ENCODE peak calls at places on chromosomes 3 and 15, in eight cellular contexts. One of them, this sample, is unnamed. For H3K4me1, the result is how much of the 10 kb centered on the place peaks cover.

GRCh38 chr3:20352547-20353164 is 166.7 kb upstream of the SGO1 start:
- DNase-seq in mammary epithelial cell: peak
- DNase-seq in tibial nerve: no peak
- DNase-seq in PC-3: no peak
- DNase-seq in testis: no peak
- DNase-seq in body of pancreas: no peak
- DNase-seq in pancreas: no peak
- DNase-seq in left ventricle myocardium inferior: no peak
- DNase-seq in this sample: no peak

GRCh38 chr15:25731411-25731810 is 131.7 kb downstream of the ATP10A start:
- DNase-seq in mammary epithelial cell: no peak
- DNase-seq in tibial nerve: no peak
- DNase-seq in PC-3: peak
- DNase-seq in testis: no peak
- DNase-seq in body of pancreas: no peak
- DNase-seq in pancreas: no peak
- DNase-seq in left ventricle myocardium inferior: no peak
- DNase-seq in this sample: no peak

GRCh38 chr3:88025001-88025552 is 33.7 kb downstream of the CGGBP1 start:
- DNase-seq in mammary epithelial cell: no peak
- DNase-seq in tibial nerve: no peak
- DNase-seq in PC-3: no peak
- DNase-seq in testis: no peak
- DNase-seq in body of pancreas: no peak
- DNase-seq in pancreas: no peak
- DNase-seq in left ventricle myocardium inferior: no peak
- DNase-seq in this sample: no peak

GRCh38 chr3:161163297-161163696 is 57.8 kb upstream of the NMD3 start:
- DNase-seq in mammary epithelial cell: peak
- DNase-seq in tibial nerve: no peak
- DNase-seq in PC-3: peak
- DNase-seq in testis: no peak
- DNase-seq in body of pancreas: no peak
- DNase-seq in pancreas: no peak
- DNase-seq in left ventricle myocardium inferior: no peak
- DNase-seq in this sample: no peak

GRCh38 chr3:46848271-46849097 is 14.8 kb downstream of the MYL3 start:
- DNase-seq in mammary epithelial cell: no peak
- DNase-seq in tibial nerve: no peak
- DNase-seq in PC-3: peak
- DNase-seq in testis: peak
- DNase-seq in body of pancreas: peak
- DNase-seq in pancreas: peak
- DNase-seq in left ventricle myocardium inferior: peak
- DNase-seq in this sample: peak

GRCh38 chr3:124586126-124587052 is 143.9 kb upstream of the UMPS start:
- DNase-seq in mammary epithelial cell: no peak
- DNase-seq in tibial nerve: no peak
- DNase-seq in PC-3: no peak
- DNase-seq in testis: no peak
- DNase-seq in body of pancreas: no peak
- DNase-seq in pancreas: no peak
- DNase-seq in left ventricle myocardium inferior: no peak
- DNase-seq in this sample: no peak

GRCh38 chr3:143120716-143121239 is 1.2 kb downstream of the CHST2 start:
- DNase-seq in mammary epithelial cell: peak
- DNase-seq in tibial nerve: no peak
- DNase-seq in PC-3: peak
- DNase-seq in testis: peak
- DNase-seq in body of pancreas: peak
- DNase-seq in pancreas: no peak
- DNase-seq in left ventricle myocardium inferior: no peak
- DNase-seq in this sample: no peak

GRCh38 chr3:22934973-22935372 is 268.2 kb upstream of the UBE2E2 start:
- DNase-seq in mammary epithelial cell: peak
- DNase-seq in tibial nerve: no peak
- DNase-seq in PC-3: no peak
- DNase-seq in testis: no peak
- DNase-seq in body of pancreas: no peak
- DNase-seq in pancreas: no peak
- DNase-seq in left ventricle myocardium inferior: no peak
- DNase-seq in this sample: no peak

GRCh38 chr3:160291909-160292299 is 66.7 kb downstream of the C3orf80 start:
- DNase-seq in mammary epithelial cell: no peak
- DNase-seq in tibial nerve: no peak
- DNase-seq in PC-3: no peak
- DNase-seq in testis: no peak
- DNase-seq in body of pancreas: no peak
- DNase-seq in pancreas: no peak
- DNase-seq in left ventricle myocardium inferior: no peak
- DNase-seq in this sample: no peak

GRCh38 chr3:192372627-192373026 is 354.7 kb downstream of the FGF12 start:
- DNase-seq in mammary epithelial cell: no peak
- DNase-seq in tibial nerve: no peak
- DNase-seq in PC-3: no peak
- DNase-seq in testis: no peak
- DNase-seq in body of pancreas: no peak
- DNase-seq in pancreas: no peak
- DNase-seq in left ventricle myocardium inferior: no peak
- DNase-seq in this sample: no peak

GRCh38 chr3:32391643-32392529 is at the start of gene CMTM7:
- DNase-seq in mammary epithelial cell: peak
- DNase-seq in tibial nerve: peak
- DNase-seq in PC-3: peak
- DNase-seq in testis: peak
- DNase-seq in body of pancreas: peak
- DNase-seq in pancreas: peak
- DNase-seq in left ventricle myocardium inferior: peak
- DNase-seq in this sample: peak

GRCh38 chr15:60079210-60079609 is 75.1 kb downstream of the FOXB1 start:
- DNase-seq in mammary epithelial cell: no peak
- DNase-seq in tibial nerve: no peak
- DNase-seq in PC-3: peak
- DNase-seq in testis: no peak
- DNase-seq in body of pancreas: no peak
- DNase-seq in pancreas: no peak
- DNase-seq in left ventricle myocardium inferior: no peak
- DNase-seq in this sample: no peak

GRCh38 chr3:194397757-194398312 is 1.2 kb downstream of the GP5 start:
- DNase-seq in mammary epithelial cell: no peak
- DNase-seq in tibial nerve: no peak
- DNase-seq in PC-3: no peak
- DNase-seq in testis: no peak
- DNase-seq in body of pancreas: no peak
- DNase-seq in pancreas: no peak
- DNase-seq in left ventricle myocardium inferior: no peak
- DNase-seq in this sample: no peak

GRCh38 chr3:127817331-127817821 is 4.9 kb downstream of the MGLL start:
- DNase-seq in mammary epithelial cell: peak
- DNase-seq in tibial nerve: peak
- DNase-seq in PC-3: peak
- DNase-seq in testis: no peak
- DNase-seq in body of pancreas: no peak
- DNase-seq in pancreas: no peak
- DNase-seq in left ventricle myocardium inferior: no peak
- DNase-seq in this sample: peak

GRCh38 chr3:186070123-186070522 is 38.8 kb downstream of the ETV5 start:
- DNase-seq in mammary epithelial cell: no peak
- DNase-seq in tibial nerve: no peak
- DNase-seq in PC-3: no peak
- DNase-seq in testis: no peak
- DNase-seq in body of pancreas: no peak
- DNase-seq in pancreas: no peak
- DNase-seq in left ventricle myocardium inferior: no peak
- DNase-seq in this sample: no peak

GRCh38 chr15:63491116-63491817 is 13.1 kb upstream of the USP3 start:
- DNase-seq in mammary epithelial cell: no peak
- DNase-seq in tibial nerve: no peak
- DNase-seq in PC-3: no peak
- DNase-seq in testis: no peak
- DNase-seq in body of pancreas: no peak
- DNase-seq in pancreas: no peak
- DNase-seq in left ventricle myocardium inferior: no peak
- DNase-seq in this sample: no peak

DNA sequence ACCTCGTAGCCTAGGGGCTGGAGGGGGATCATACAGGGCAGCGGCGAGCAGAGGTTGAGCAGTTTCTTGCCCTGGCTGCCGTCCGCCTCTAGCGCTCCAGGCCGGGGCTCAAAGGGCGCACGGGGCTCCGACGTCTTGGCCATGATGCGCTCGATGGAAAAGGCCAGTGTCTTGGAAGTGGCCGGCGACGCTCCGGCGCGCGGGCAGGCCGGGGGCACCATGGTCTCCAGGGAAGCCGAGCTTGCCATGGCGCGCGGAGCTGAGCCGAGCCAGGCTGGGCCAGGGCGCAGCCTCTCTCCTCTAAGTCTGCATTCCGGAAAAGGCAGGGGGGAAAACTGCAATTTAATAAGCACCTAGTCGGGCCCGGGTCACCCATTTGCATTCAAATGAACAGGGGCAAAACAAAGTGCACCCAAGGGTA is 719 bp downstream of the FEZF2 start:
- DNase-seq in mammary epithelial cell: no peak
- DNase-seq in tibial nerve: no peak
- DNase-seq in PC-3: no peak
- DNase-seq in testis: no peak
- DNase-seq in body of pancreas: no peak
- DNase-seq in pancreas: no peak
- DNase-seq in left ventricle myocardium inferior: no peak
- DNase-seq in this sample: no peak
- H3K4me3 ChIP-seq in mammary epithelial cell: no peak
- H3K4me3 ChIP-seq in tibial nerve: no peak
- H3K4me3 ChIP-seq in PC-3: no peak
- H3K4me3 ChIP-seq in testis: no peak
- H3K4me3 ChIP-seq in body of pancreas: no peak
- H3K4me3 ChIP-seq in pancreas: no peak
- H3K4me3 ChIP-seq in left ventricle myocardium inferior: peak
- H3K4me3 ChIP-seq in this sample: peak

GRCh38 chr3:177106594-177106993 is 90.7 kb downstream of the TBL1XR1 start:
- DNase-seq in mammary epithelial cell: no peak
- DNase-seq in tibial nerve: no peak
- DNase-seq in PC-3: no peak
- DNase-seq in testis: no peak
- DNase-seq in body of pancreas: no peak
- DNase-seq in pancreas: no peak
- DNase-seq in left ventricle myocardium inferior: no peak
- DNase-seq in this sample: no peak

GRCh38 chr3:177105623-177106022 is 91.7 kb downstream of the TBL1XR1 start:
- DNase-seq in mammary epithelial cell: no peak
- DNase-seq in tibial nerve: no peak
- DNase-seq in PC-3: no peak
- DNase-seq in testis: no peak
- DNase-seq in body of pancreas: no peak
- DNase-seq in pancreas: no peak
- DNase-seq in left ventricle myocardium inferior: no peak
- DNase-seq in this sample: no peak

GRCh38 chr3:177107840-177108239 is 89.4 kb downstream of the TBL1XR1 start:
- DNase-seq in mammary epithelial cell: no peak
- DNase-seq in tibial nerve: no peak
- DNase-seq in PC-3: no peak
- DNase-seq in testis: no peak
- DNase-seq in body of pancreas: no peak
- DNase-seq in pancreas: no peak
- DNase-seq in left ventricle myocardium inferior: no peak
- DNase-seq in this sample: no peak

GRCh38 chr3:177104299-177104992 is 92.8 kb downstream of the TBL1XR1 start:
- DNase-seq in mammary epithelial cell: no peak
- DNase-seq in tibial nerve: no peak
- DNase-seq in PC-3: no peak
- DNase-seq in testis: no peak
- DNase-seq in body of pancreas: no peak
- DNase-seq in pancreas: no peak
- DNase-seq in left ventricle myocardium inferior: no peak
- DNase-seq in this sample: no peak

DNA sequence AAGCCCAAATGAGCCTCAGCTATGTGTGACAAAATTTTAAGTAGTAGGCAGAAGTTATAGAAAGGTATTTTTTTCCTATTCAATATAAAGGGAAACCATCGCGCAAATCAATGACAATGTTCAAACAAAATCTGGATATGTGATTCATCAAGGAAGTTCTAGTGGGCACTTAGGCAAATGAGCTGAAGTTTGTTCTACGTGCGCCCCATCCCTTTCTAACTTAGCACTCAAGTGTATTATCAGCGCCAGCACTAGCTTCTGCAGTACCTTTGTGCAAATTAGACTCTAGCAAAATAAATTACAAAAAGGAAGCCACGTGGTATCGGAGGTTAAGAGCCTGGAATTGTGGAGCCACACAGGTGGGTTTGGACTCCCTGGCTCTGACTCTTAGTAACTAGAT is 91.1 kb downstream of the TBL1XR1 start:
- DNase-seq in mammary epithelial cell: no peak
- DNase-seq in tibial nerve: no peak
- DNase-seq in PC-3: no peak
- DNase-seq in testis: no peak
- DNase-seq in body of pancreas: no peak
- DNase-seq in pancreas: no peak
- DNase-seq in left ventricle myocardium inferior: no peak
- DNase-seq in this sample: no peak
- H3K4me1 ChIP-seq in mammary epithelial cell: under half
- H3K4me1 ChIP-seq in tibial nerve: half or more
- H3K4me1 ChIP-seq in PC-3: under half
- H3K4me1 ChIP-seq in testis: under half
- H3K4me1 ChIP-seq in body of pancreas: under half
- H3K4me1 ChIP-seq in pancreas: under half
- H3K4me1 ChIP-seq in left ventricle myocardium inferior: half or more
- H3K4me1 ChIP-seq in this sample: half or more

DNA sequence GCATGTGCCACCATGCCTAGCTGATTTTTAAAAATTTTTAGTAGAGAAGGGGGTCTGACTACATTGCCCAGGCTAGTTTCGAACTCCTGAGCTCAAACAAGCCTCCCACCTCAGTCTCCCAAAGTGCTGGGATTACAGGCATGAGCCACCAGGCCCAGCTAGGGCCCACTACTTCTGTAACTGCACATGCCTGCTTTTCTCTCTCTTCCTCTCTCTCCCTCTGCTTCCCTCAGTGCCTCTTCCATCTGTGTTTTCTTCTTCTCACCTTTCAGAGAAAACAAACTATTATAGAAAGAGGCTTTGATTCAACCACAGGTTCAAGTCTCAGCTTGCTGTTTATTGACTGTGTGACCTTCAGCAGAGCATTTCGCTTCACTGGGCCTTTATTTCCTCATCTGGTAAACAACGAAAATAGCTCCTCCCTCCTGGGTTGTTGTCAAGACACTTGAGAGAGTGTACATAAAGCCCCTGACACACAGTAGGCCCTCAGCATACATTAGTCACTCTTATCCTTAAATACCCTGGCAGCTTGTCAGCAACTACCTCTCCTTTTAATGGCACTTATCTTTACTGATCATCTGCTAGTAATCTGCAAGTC is 10.2 kb downstream of the TADA3 start:
- DNase-seq in mammary epithelial cell: peak
- DNase-seq in tibial nerve: no peak
- DNase-seq in PC-3: no peak
- DNase-seq in testis: no peak
- DNase-seq in body of pancreas: no peak
- DNase-seq in pancreas: no peak
- DNase-seq in left ventricle myocardium inferior: no peak
- DNase-seq in this sample: no peak
- H3K27ac ChIP-seq in mammary epithelial cell: no peak
- H3K27ac ChIP-seq in tibial nerve: no peak
- H3K27ac ChIP-seq in PC-3: no peak
- H3K27ac ChIP-seq in testis: no peak
- H3K27ac ChIP-seq in body of pancreas: no peak
- H3K27ac ChIP-seq in pancreas: no peak
- H3K27ac ChIP-seq in left ventricle myocardium inferior: no peak
- H3K27ac ChIP-seq in this sample: no peak

GRCh38 chr3:13014755-13015285 is 58.4 kb downstream of the IQSEC1 start:
- DNase-seq in mammary epithelial cell: no peak
- DNase-seq in tibial nerve: no peak
- DNase-seq in PC-3: no peak
- DNase-seq in testis: no peak
- DNase-seq in body of pancreas: no peak
- DNase-seq in pancreas: no peak
- DNase-seq in left ventricle myocardium inferior: no peak
- DNase-seq in this sample: no peak
- H3K4me3 ChIP-seq in mammary epithelial cell: no peak
- H3K4me3 ChIP-seq in tibial nerve: no peak
- H3K4me3 ChIP-seq in PC-3: no peak
- H3K4me3 ChIP-seq in testis: no peak
- H3K4me3 ChIP-seq in body of pancreas: no peak
- H3K4me3 ChIP-seq in pancreas: no peak
- H3K4me3 ChIP-seq in left ventricle myocardium inferior: peak
- H3K4me3 ChIP-seq in this sample: peak

This sample was measured in psoas muscle.